ENCODE peak calls at places on chromosome X, in five cellular contexts. One of them, this sample, is unnamed.

GRCh38 chrX:132488092-132488749 is 617 bp downstream of the MBNL3 start:
- DNase-seq in coronary artery: no peak
- DNase-seq in GM04504: no peak
- DNase-seq in activated T-helper 1 cell treated with anti-CD3 and anti-CD28 coated beads, Interleukin-2, amount 50 U/mL, for 16 hours: no peak
- DNase-seq in astrocyte of the spinal cord: peak; percentile 21
- DNase-seq in this sample: no peak

GRCh38 chrX:150405576-150405975 is 42.5 kb downstream of the MAMLD1 start:
- DNase-seq in activated T-helper 1 cell treated with anti-CD3 and anti-CD28 coated beads, Interleukin-2, amount 50 U/mL, for 16 hours: no peak
- DNase-seq in GM04504: no peak
- DNase-seq in coronary artery: no peak
- DNase-seq in astrocyte of the spinal cord: no peak
- DNase-seq in this sample: no peak

GRCh38 chrX:72358313-72358712 is 52.6 kb upstream of the CITED1 start:
- DNase-seq in GM04504: no peak
- DNase-seq in astrocyte of the spinal cord: no peak
- DNase-seq in activated T-helper 1 cell treated with anti-CD3 and anti-CD28 coated beads, Interleukin-2, amount 50 U/mL, for 16 hours: no peak
- DNase-seq in coronary artery: no peak
- DNase-seq in this sample: peak; percentile 57

GRCh38 chrX:95754411-95754810 is 930.2 kb upstream of the DIAPH2 start:
- DNase-seq in GM04504: no peak
- DNase-seq in activated T-helper 1 cell treated with anti-CD3 and anti-CD28 coated beads, Interleukin-2, amount 50 U/mL, for 16 hours: no peak
- DNase-seq in coronary artery: no peak
- DNase-seq in astrocyte of the spinal cord: no peak
- DNase-seq in this sample: no peak

GRCh38 chrX:44675364-44676024 is 132.8 kb upstream of the FUNDC1 start:
- DNase-seq in GM04504: peak; percentile 80
- DNase-seq in astrocyte of the spinal cord: peak; percentile 84
- DNase-seq in activated T-helper 1 cell treated with anti-CD3 and anti-CD28 coated beads, Interleukin-2, amount 50 U/mL, for 16 hours: no peak
- DNase-seq in coronary artery: no peak
- DNase-seq in this sample: peak; percentile 40

GRCh38 chrX:41857670-41858069 is 65.7 kb downstream of the CASK start:
- DNase-seq in astrocyte of the spinal cord: no peak
- DNase-seq in coronary artery: no peak
- DNase-seq in GM04504: no peak
- DNase-seq in activated T-helper 1 cell treated with anti-CD3 and anti-CD28 coated beads, Interleukin-2, amount 50 U/mL, for 16 hours: no peak
- DNase-seq in this sample: no peak

GRCh38 chrX:14508025-14508690 is 21.2 kb upstream of the GLRA2 start:
- DNase-seq in activated T-helper 1 cell treated with anti-CD3 and anti-CD28 coated beads, Interleukin-2, amount 50 U/mL, for 16 hours: no peak
- DNase-seq in astrocyte of the spinal cord: no peak
- DNase-seq in coronary artery: no peak
- DNase-seq in GM04504: no peak
- DNase-seq in this sample: no peak

GRCh38 chrX:100687128-100687527 is 43.1 kb downstream of the SRPX2 start:
- DNase-seq in coronary artery: no peak
- DNase-seq in GM04504: no peak
- DNase-seq in activated T-helper 1 cell treated with anti-CD3 and anti-CD28 coated beads, Interleukin-2, amount 50 U/mL, for 16 hours: no peak
- DNase-seq in astrocyte of the spinal cord: no peak
- DNase-seq in this sample: no peak

GRCh38 chrX:40003982-40004535 is 93.7 kb downstream of the BCOR start:
- DNase-seq in GM04504: no peak
- DNase-seq in activated T-helper 1 cell treated with anti-CD3 and anti-CD28 coated beads, Interleukin-2, amount 50 U/mL, for 16 hours: no peak
- DNase-seq in coronary artery: no peak
- DNase-seq in astrocyte of the spinal cord: no peak
- DNase-seq in this sample: no peak

GRCh38 chrX:12721042-12721441 is 70.2 kb upstream of the PRPS2 start:
- DNase-seq in activated T-helper 1 cell treated with anti-CD3 and anti-CD28 coated beads, Interleukin-2, amount 50 U/mL, for 16 hours: no peak
- DNase-seq in coronary artery: no peak
- DNase-seq in GM04504: no peak
- DNase-seq in astrocyte of the spinal cord: no peak
- DNase-seq in this sample: no peak

GRCh38 chrX:110403839-110404238 is 45.2 kb downstream of the RTL9 start:
- DNase-seq in coronary artery: no peak
- DNase-seq in GM04504: no peak
- DNase-seq in astrocyte of the spinal cord: peak; percentile 66
- DNase-seq in activated T-helper 1 cell treated with anti-CD3 and anti-CD28 coated beads, Interleukin-2, amount 50 U/mL, for 16 hours: no peak
- DNase-seq in this sample: no peak

GRCh38 chrX:120408168-120408567 is 46.3 kb downstream of the ATP1B4 start:
- DNase-seq in GM04504: no peak
- DNase-seq in activated T-helper 1 cell treated with anti-CD3 and anti-CD28 coated beads, Interleukin-2, amount 50 U/mL, for 16 hours: no peak
- DNase-seq in coronary artery: no peak
- DNase-seq in astrocyte of the spinal cord: no peak
- DNase-seq in this sample: no peak

GRCh38 chrX:152831391-152831790 is 528 bp downstream of the NSDHL start:
- DNase-seq in astrocyte of the spinal cord: no peak
- DNase-seq in activated T-helper 1 cell treated with anti-CD3 and anti-CD28 coated beads, Interleukin-2, amount 50 U/mL, for 16 hours: no peak
- DNase-seq in coronary artery: no peak
- DNase-seq in GM04504: no peak
- DNase-seq in this sample: no peak

This sample was measured in COLO829.